ENCODE peak calls at places on chromosomes 2 and 18, in six cellular contexts. Q is cardiac muscle cell, A is neural progenitor cell, Z is WERI-Rb-1, F is body of pancreas, T is spleen. K is an unnamed sample. For H3K27me3, the result is how much of the 10 kb centered on the place peaks cover.

GRCh38 chr18:37440206-37440605 is 125.4 kb downstream of the CELF4 start:
- DNase-seq in F (no peak), T (no peak), Z (no peak), A (no peak), Q (no peak), K (no peak)

GRCh38 chr2:107132141-107132540 is 246.2 kb upstream of the ST6GAL2 start:
- DNase-seq in A (no peak), T (peak), Q (no peak), Z (no peak), F (no peak), K (no peak)

GRCh38 chr2:26649992-26650712 is 9.0 kb upstream of the CIB4 start:
- DNase-seq in T (peak), A (no peak), Q (no peak), F (no peak), Z (peak), K (no peak)

GRCh38 chr2:156147594-156148330 is 184.8 kb downstream of the NR4A2 start:
- DNase-seq in Z (no peak), A (no peak), F (no peak), Q (no peak), T (no peak), K (no peak)

GRCh38 chr18:54479365-54479764 is 111.7 kb upstream of the DYNAP start:
- DNase-seq in F (no peak), Z (no peak), T (no peak), A (peak), Q (peak), K (no peak)

GRCh38 chr2:218009191-218010114 is 6.7 kb upstream of the TNS1 start:
- DNase-seq in T (no peak), A (peak), Z (no peak), F (no peak), Q (no peak), K (peak)

GRCh38 chr2:26652361-26653041 is 11.3 kb upstream of the CIB4 start:
- DNase-seq in A (no peak), T (peak), Q (peak), Z (peak), F (no peak), K (peak)

GRCh38 chr18:3604626-3605408 is 154.8 kb downstream of the TGIF1 start:
- DNase-seq in A (peak), F (no peak), Z (no peak), T (peak), Q (peak), K (no peak)

GRCh38 chr2:45626387-45627010 is 15.4 kb upstream of the SRBD1 start:
- DNase-seq in Z (no peak), T (no peak), F (peak), Q (no peak), A (no peak), K (no peak)

GRCh38 chr2:78811955-78812610 is 213.4 kb upstream of the REG3G start:
- DNase-seq in F (no peak), Z (no peak), Q (no peak), A (no peak), T (no peak), K (no peak)

GRCh38 chr2:78814331-78814986 is 211.0 kb upstream of the REG3G start:
- DNase-seq in A (no peak), Z (no peak), Q (no peak), F (no peak), T (no peak), K (no peak)

GRCh38 chr2:78817430-78817829 is 208.1 kb upstream of the REG3G start:
- DNase-seq in A (no peak), T (no peak), Q (no peak), F (no peak), Z (no peak), K (no peak)
- TF ChIP-seq CTCF in A (no peak), T (no peak), Q (no peak), F (no peak), Z (no peak), K (no peak)

GRCh38 chr18:13300029-13300428 is 81.5 kb downstream of the LDLRAD4 start:
- DNase-seq in F (peak), Z (no peak), T (no peak), Q (no peak), A (no peak), K (peak)

GRCh38 chr18:13300796-13301195 is 82.2 kb downstream of the LDLRAD4 start:
- DNase-seq in Q (no peak), Z (no peak), F (no peak), T (no peak), A (no peak), K (no peak)

GRCh38 chr18:13295894-13296293 is 77.3 kb downstream of the LDLRAD4 start:
- DNase-seq in F (no peak), A (no peak), T (no peak), Z (no peak), Q (no peak), K (no peak)

GRCh38 chr18:13296868-13297574 is 78.5 kb downstream of the LDLRAD4 start:
- DNase-seq in Z (no peak), F (no peak), A (no peak), T (no peak), Q (no peak), K (no peak)

GRCh38 chr18:13298262-13298661 is 79.7 kb downstream of the LDLRAD4 start:
- DNase-seq in A (no peak), T (no peak), F (no peak), Z (no peak), Q (no peak), K (no peak)
- H3K27me3 ChIP-seq in A (under half), T (under half), F (under half), Z (under half), Q (under half), K (under half)

DNA sequence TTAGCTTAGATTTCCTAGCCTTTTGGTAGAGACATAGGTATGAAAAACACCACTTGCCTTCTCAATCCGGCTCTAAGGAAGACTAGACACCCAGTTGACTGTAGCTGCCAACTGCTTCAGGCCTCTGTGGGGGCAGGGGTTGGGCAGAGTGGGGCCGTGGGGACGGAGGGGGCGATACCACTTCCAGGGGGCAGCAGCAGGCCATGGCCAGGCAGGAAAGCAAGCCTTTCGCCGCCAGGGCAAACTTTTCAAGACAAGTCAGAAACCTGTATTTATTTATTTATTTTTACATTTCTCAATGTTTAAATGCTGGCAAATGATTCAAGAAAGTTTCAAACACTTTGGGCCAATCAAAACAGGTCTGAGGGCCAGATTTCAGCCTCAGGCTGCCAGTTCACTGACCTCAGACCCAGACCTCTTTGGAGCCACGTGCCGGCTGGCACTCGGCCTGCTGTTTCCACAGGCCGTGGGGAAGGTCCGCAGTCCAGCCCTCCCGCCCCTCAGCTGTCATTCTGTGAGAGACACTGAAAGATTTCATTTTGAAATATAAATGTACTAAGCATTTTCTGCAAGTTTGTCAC is 63.8 kb downstream of the MEX3C start:
- DNase-seq in F (peak), Z (no peak), T (no peak), Q (peak), A (no peak), K (no peak)
- TF ChIP-seq CTCF in F (no peak), Z (no peak), T (no peak), Q (no peak), A (no peak), K (no peak)

GRCh38 chr2:111182740-111183139 is 62.0 kb downstream of the BCL2L11 start:
- DNase-seq in A (no peak), F (no peak), Q (no peak), Z (no peak), T (no peak), K (no peak)
- H3K27me3 ChIP-seq in A (under half), F (under half), Q (under half), Z (half or more), T (under half), K (under half)

GRCh38 chr2:109516445-109517117 is 97.2 kb downstream of the SEPTIN10 start:
- DNase-seq in T (no peak), Q (peak), F (peak), Z (peak), A (peak), K (peak)
- TF ChIP-seq CTCF in T (peak), Q (peak), F (peak), Z (peak), A (peak), K (peak)

DNA sequence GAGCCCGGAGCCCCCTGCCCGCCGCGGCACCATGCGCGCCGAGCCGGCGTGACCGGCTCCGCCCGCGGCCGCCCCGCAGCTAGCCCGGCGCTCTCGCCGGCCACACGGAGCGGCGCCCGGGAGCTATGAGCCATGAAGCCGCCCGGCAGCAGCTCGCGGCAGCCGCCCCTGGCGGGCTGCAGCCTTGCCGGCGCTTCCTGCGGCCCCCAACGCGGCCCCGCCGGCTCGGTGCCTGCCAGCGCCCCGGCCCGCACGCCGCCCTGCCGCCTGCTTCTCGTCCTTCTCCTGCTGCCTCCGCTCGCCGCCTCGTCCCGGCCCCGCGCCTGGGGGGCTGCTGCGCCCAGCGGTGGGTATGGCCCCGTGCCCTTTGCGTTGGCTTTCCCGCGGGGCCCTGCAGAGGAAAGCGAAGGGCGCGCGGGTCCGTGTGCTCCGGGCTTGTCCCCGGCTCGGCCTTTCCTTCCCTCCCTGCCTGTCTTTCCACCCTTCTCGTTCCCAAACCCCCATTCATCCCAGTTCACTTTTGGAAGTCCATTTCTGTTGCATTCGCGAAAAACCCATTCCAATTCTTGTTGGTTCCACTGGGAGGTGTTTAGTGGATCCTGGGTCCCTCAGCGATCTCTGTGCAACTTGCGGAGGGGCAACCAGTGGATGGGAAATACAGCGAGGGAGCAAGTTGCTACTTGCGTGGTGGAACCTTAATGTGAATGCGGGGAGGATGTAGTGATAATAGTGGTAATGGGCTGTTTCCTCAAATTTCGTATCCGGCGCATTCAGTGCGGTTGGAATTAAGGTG is 599 bp downstream of the ADAM23 start:
- DNase-seq in A (peak), Q (peak), Z (peak), T (peak), F (peak), K (peak)
- H3K27me3 ChIP-seq in A (under half), Q (under half), Z (under half), T (half or more), F (under half), K (under half)

GRCh38 chr2:197360744-197361156 is 50.2 kb upstream of the ANKRD44 start:
- DNase-seq in F (no peak), Z (no peak), T (no peak), A (no peak), Q (no peak), K (peak)

GRCh38 chr2:197358927-197359326 is 48.3 kb upstream of the ANKRD44 start:
- DNase-seq in F (no peak), Z (no peak), A (no peak), T (no peak), Q (no peak), K (no peak)

GRCh38 chr2:197356136-197356535 is 45.6 kb upstream of the ANKRD44 start:
- DNase-seq in Z (no peak), F (no peak), Q (no peak), T (no peak), A (peak), K (no peak)

GRCh38 chr2:197357986-197358385 is 47.4 kb upstream of the ANKRD44 start:
- DNase-seq in T (no peak), F (no peak), Z (no peak), A (no peak), Q (no peak), K (no peak)

GRCh38 chr2:197359859-197360258 is 49.3 kb upstream of the ANKRD44 start:
- DNase-seq in A (no peak), T (no peak), Q (no peak), Z (no peak), F (no peak), K (no peak)
- TF ChIP-seq CTCF in A (no peak), T (no peak), Q (no peak), Z (peak), F (no peak), K (peak)

GRCh38 chr18:76406791-76407190 is 88.3 kb downstream of the ZNF516 start:
- DNase-seq in Q (no peak), A (no peak), Z (no peak), F (no peak), T (no peak), K (no peak)
- H3K27me3 ChIP-seq in Q (under half), A (under half), Z (under half), F (under half), T (under half), K (under half)

DNA sequence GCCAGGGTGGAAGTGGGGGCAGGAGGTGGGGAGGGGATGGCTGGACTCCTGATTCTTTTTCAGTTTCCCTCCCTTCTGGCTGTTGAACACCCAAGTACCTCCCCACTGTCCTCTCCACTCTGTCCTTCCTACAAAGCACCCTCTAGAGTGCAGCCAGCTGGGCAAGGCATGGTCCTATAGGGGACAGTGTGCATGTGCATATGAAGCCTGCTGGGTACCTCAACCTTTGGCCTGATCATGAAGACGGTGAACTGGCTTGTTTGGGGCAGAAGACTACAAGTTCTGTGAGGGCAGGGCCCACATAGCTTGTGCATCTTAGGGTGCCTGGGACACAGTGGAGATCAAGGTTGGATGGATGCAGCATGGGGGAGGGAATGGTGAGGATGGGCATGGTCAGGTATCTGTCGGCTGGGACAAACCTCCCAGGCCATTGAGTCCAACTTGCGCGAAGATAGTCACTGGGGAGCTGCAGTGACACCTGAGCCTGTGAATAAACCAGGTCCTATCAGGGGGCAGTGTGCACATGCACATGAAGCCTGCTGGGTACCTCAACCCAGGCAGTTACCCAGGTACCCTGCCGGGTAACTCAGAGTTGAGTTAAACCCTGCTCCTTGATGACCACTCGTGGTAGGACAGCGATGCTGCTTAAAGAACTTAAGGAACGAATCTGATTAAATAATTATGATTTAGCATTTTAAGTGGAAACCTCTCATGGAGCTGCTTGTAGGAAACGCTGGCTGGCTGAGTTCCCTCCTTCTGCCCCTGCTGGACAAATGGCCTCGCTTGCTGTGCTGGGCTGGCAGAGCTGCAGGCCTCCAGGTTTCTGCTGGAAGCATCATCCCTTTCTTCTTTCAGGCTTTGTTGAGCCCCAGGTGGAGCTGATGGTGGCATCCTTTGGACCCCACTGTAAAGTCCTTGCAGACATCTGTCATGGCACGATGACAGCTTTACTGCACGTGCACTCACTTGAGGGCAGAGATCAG is 84.0 kb downstream of the POLR1A start:
- DNase-seq in Z (no peak), F (no peak), A (no peak), Q (no peak), T (no peak), K (no peak)
- TF ChIP-seq CTCF in Z (no peak), F (no peak), A (no peak), Q (peak), T (no peak), K (no peak)